ENCODE peak calls at places on chromosomes 2 and 18, in six cellular contexts. J, G, H, Z, R and B are unnamed samples. For H3K4me1 and H3K36me3, the result is how much of the 10 kb centered on the place peaks cover.

GRCh38 chr2:205902041-205902898 is 183.7 kb downstream of the INO80D start:
- DNase-seq in Z (peak), R (no peak), J (no peak), G (no peak), H (no peak), B (no peak)

GRCh38 chr2:3176869-3177255 is 200.8 kb downstream of the EIPR1 start:
- DNase-seq in J (no peak), G (no peak), Z (no peak), H (no peak), R (no peak), B (no peak)

GRCh38 chr2:117091026-117091425 is 723.5 kb upstream of the DDX18 start:
- DNase-seq in J (no peak), G (no peak), Z (no peak), R (no peak), H (no peak), B (no peak)

GRCh38 chr2:237996041-237996593 is 29.3 kb downstream of the UBE2F start:
- DNase-seq in H (no peak), Z (no peak), G (no peak), J (peak), R (no peak), B (no peak)

GRCh38 chr18:48889981-48890735 is 60.6 kb downstream of the SMAD7 start:
- DNase-seq in Z (no peak), R (no peak), J (no peak), H (no peak), G (no peak), B (no peak)

GRCh38 chr2:236535024-236535423 is 34.6 kb upstream of the ACKR3 start:
- DNase-seq in G (no peak), H (no peak), J (peak), Z (no peak), R (no peak), B (no peak)

GRCh38 chr2:136305517-136306192 is 187.7 kb upstream of the CXCR4 start:
- DNase-seq in H (no peak), Z (peak), J (no peak), G (no peak), R (no peak), B (no peak)

GRCh38 chr2:19321946-19322345 is 36.5 kb downstream of the OSR1 start:
- DNase-seq in G (no peak), H (no peak), J (peak), Z (no peak), R (no peak), B (no peak)

GRCh38 chr2:122028371-122029102 is 273.1 kb downstream of the TSN start:
- DNase-seq in R (no peak), J (peak), H (no peak), Z (no peak), G (no peak), B (peak)

DNA sequence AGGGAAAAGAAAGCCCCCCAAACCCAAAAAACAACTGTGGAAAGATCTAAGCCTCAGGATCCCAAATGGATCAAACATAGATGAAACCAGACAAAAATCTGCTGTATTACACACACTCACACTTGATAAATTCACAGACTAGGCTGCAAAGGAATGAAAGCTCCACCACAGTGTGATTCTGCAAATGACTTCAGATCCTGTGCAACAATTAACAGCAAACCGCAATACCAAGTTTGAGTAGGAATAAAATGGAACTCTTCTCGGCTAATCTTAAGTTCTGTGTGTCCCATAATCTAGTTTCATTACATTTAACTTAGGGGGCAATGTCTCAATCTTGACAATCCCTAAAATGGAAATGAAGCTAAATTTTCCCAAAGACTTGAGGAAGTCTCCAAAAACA is 11.9 kb downstream of the CLK1 start:
- DNase-seq in Z (no peak), J (no peak), H (no peak), R (no peak), G (no peak), B (no peak)
- H3K4me1 ChIP-seq in Z (under half), J (under half), H (under half), R (under half), G (under half), B (under half)

DNA sequence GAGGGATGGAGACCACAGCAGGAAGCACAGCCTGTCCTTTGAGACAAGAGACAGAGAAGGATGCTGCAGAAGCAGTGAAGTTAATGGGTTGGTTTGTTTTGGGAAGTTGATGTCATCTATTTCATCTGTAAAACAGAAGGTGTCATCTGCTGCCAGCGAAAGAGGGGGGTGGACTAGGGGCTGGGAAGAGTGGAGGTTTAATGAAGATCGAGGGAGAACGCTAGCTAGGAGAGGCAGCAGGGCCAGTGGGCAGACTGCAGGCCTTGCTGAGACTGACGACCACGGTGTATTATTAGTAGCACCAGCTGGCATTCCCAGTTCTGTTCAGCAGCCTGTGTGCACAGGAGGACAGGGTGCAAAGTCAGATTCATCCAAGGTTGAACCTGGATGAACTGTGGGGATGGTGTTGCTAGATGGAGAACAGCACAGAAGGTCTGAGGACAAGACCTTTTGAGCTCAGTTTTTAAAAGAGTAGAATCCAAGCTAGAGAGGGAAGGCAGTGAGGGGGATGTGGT is 120.4 kb upstream of the CAPN13 start:
- DNase-seq in H (no peak), J (no peak), G (no peak), Z (no peak), R (no peak), B (no peak)
- H3K36me3 ChIP-seq in H (under half), J (under half), G (under half), Z (under half), R (under half), B (under half)

GRCh38 chr2:43112155-43112554 is 114.3 kb downstream of the ZFP36L2 start:
- DNase-seq in J (no peak), Z (peak), G (no peak), H (no peak), R (no peak), B (no peak)

GRCh38 chr2:43110442-43110871 is 115.9 kb downstream of the ZFP36L2 start:
- DNase-seq in R (no peak), J (peak), G (no peak), Z (no peak), H (peak), B (no peak)

GRCh38 chr2:43106767-43107527 is 119.5 kb downstream of the ZFP36L2 start:
- DNase-seq in Z (no peak), J (no peak), R (no peak), G (no peak), H (no peak), B (no peak)

GRCh38 chr2:43107679-43108078 is 118.7 kb downstream of the ZFP36L2 start:
- DNase-seq in J (no peak), R (no peak), H (no peak), G (no peak), Z (no peak), B (no peak)

GRCh38 chr2:43109261-43109743 is 117.1 kb downstream of the ZFP36L2 start:
- DNase-seq in G (no peak), J (peak), Z (no peak), H (no peak), R (no peak), B (no peak)
- H3K4me1 ChIP-seq in G (under half), J (under half), Z (under half), H (under half), R (under half), B (under half)

GRCh38 chr2:239673641-239674040 is 272.8 kb upstream of the HDAC4 start:
- DNase-seq in R (no peak), J (no peak), Z (no peak), H (no peak), G (no peak), B (no peak)

GRCh38 chr2:239671916-239672849 is 271.4 kb upstream of the HDAC4 start:
- DNase-seq in G (no peak), Z (no peak), R (no peak), H (no peak), J (no peak), B (no peak)

GRCh38 chr2:239674981-239675855 is 274.4 kb upstream of the HDAC4 start:
- DNase-seq in G (no peak), H (no peak), Z (no peak), R (no peak), J (no peak), B (no peak)

GRCh38 chr2:239675856-239676715 is 275.3 kb upstream of the HDAC4 start:
- DNase-seq in Z (no peak), H (no peak), G (no peak), R (no peak), J (no peak), B (no peak)

GRCh38 chr2:239674101-239674980 is 273.5 kb upstream of the HDAC4 start:
- DNase-seq in R (no peak), Z (no peak), G (no peak), J (no peak), H (no peak), B (no peak)
- H3K36me3 ChIP-seq in R (under half), Z (under half), G (under half), J (under half), H (under half), B (under half)

DNA sequence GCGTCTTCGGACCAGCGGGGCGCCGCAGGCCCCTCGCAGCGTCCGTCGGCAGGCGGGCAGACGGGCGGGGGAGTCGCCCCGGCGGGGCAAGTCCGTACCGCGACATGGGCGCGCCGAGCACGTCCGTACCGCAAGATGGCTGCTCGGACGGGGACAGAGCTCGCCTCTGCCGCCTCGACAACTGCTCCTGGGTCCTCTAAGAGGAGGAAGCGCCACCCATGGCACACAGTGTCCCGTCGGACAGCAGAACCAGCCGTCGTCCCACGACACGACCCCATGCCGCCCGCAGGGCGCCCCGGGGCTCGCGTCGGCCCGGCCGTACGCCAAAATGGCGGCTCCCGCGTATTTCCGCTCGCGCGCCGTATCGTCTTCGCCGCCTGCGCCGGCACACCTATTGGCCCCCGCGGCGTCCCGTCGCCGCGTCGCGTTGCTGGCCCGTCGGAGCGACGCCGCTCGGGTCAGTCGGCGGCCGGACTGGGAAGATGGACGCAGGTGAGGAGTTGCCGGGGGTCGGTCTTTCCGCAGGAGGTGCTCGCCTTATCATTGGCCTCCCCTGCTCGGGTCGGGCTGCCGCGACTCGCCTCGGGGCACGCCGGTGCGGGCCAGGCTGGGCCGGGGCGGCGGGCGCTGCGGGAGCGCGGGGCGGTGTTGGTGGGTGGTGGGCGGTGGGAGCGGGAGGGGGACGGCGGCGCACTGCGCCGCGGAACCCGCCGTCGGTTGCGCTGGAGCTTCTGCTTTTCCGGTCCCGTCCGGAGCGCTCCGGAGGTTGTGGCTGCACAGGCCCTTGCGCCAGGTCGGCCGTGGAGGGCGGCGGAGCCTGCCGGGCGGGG is at the start of gene ATG4B:
- DNase-seq in J (peak), R (peak), G (peak), Z (peak), H (peak), B (peak)
- H3K4me1 ChIP-seq in J (under half), R (under half), G (under half), Z (under half), H (under half), B (under half)

DNA sequence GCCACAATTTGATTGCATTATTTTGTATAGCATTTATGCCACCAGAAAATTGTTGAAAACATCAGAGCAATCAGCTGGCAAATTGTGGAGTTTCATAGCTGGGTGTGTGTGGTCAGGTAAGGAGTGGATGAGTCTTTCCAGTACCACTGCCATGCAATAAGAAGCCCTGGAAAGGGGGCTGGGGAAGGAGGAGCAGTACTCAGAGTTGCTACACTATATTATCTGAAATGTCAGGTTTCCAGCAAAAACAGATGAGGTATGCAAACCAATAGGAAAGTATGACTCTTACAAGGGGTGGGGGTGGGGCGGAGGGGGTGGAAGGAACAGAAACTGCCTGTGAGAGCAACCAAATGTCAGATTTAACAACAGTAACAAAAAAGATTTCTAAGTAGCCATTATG is 112.2 kb downstream of the SOS1 start:
- DNase-seq in R (no peak), H (no peak), J (peak), G (no peak), Z (no peak), B (no peak)
- H3K36me3 ChIP-seq in R (under half), H (under half), J (half or more), G (under half), Z (under half), B (half or more)